ENCODE peak calls at places on chromosomes 2 and 18, in six cellular contexts. O is prostate gland, A is sigmoid colon, W is SK-N-SH, K is HCT116, B is suprapubic skin. D is an unnamed sample. For H3K4me1, the result is how much of the 10 kb centered on the place peaks cover.

GRCh38 chr2:69163109-69163508 is 150.1 kb downstream of the ANTXR1 start:
- DNase-seq in K (peak), A (no peak), B (no peak), O (no peak), W (no peak), D (peak)

GRCh38 chr2:98726172-98726725 is 4.7 kb downstream of the MGAT4A start:
- DNase-seq in B (no peak), A (no peak), K (no peak), O (no peak), W (no peak), D (peak)

GRCh38 chr2:223513771-223514455 is 88.2 kb downstream of the SCG2 start:
- DNase-seq in A (no peak), K (no peak), O (no peak), B (no peak), W (no peak), D (no peak)

GRCh38 chr18:7830468-7830867 is 263.4 kb downstream of the PTPRM start:
- DNase-seq in W (peak), K (peak), B (no peak), A (no peak), O (no peak), D (peak)

GRCh38 chr18:46148810-46149209 is 44.6 kb downstream of the HAUS1 start:
- DNase-seq in B (no peak), W (peak), K (no peak), O (peak), A (no peak), D (peak)

GRCh38 chr2:1528273-1529064 is 115.2 kb downstream of the TPO start:
- DNase-seq in W (no peak), A (no peak), K (no peak), B (no peak), O (no peak), D (no peak)

GRCh38 chr2:44515416-44515815 is 153.7 kb downstream of the CAMKMT start:
- DNase-seq in K (no peak), W (no peak), O (no peak), B (no peak), A (no peak), D (no peak)

GRCh38 chr2:88329815-88330603 is 122.5 kb downstream of the FOXI3 start:
- DNase-seq in W (no peak), B (no peak), O (no peak), K (peak), A (no peak), D (no peak)

GRCh38 chr2:190717764-190718651 is 69.1 kb downstream of the NAB1 start:
- DNase-seq in W (no peak), A (no peak), O (no peak), B (no peak), K (no peak), D (peak)

GRCh38 chr2:236472711-236473495 is 96.7 kb upstream of the ACKR3 start:
- DNase-seq in A (no peak), O (no peak), B (no peak), W (no peak), K (no peak), D (no peak)

GRCh38 chr2:109064660-109065306 is 64.2 kb upstream of the SH3RF3 start:
- DNase-seq in W (no peak), O (no peak), K (no peak), A (no peak), B (no peak), D (no peak)

GRCh38 chr2:238092486-238093035 is 7.6 kb upstream of the ESPNL start:
- DNase-seq in O (no peak), A (no peak), W (peak), K (no peak), B (no peak), D (no peak)

GRCh38 chr2:69911985-69912563 is 2.8 kb upstream of the MXD1 start:
- DNase-seq in B (no peak), K (peak), W (peak), O (peak), A (no peak), D (peak)

GRCh38 chr2:54523336-54523959 is 67.3 kb downstream of the SPTBN1 start:
- DNase-seq in B (no peak), K (no peak), A (no peak), O (no peak), W (no peak), D (no peak)

GRCh38 chr2:72147303-72147970 is at the start of gene CYP26B1:
- DNase-seq in K (no peak), W (peak), A (peak), O (peak), B (peak), D (peak)

GRCh38 chr2:48178611-48179010 is 272.3 kb upstream of the FBXO11 start:
- DNase-seq in A (no peak), B (no peak), W (no peak), O (no peak), K (no peak), D (no peak)

GRCh38 chr18:58894937-58895336 is 30.3 kb downstream of the ZNF532 start:
- DNase-seq in O (no peak), B (no peak), A (no peak), K (no peak), W (no peak), D (no peak)

GRCh38 chr2:164847966-164848365 is 6.3 kb upstream of the COBLL1 start:
- DNase-seq in A (no peak), W (peak), B (no peak), O (peak), K (no peak), D (no peak)

GRCh38 chr2:12321886-12322285 is 394.9 kb upstream of the TRIB2 start:
- DNase-seq in O (no peak), W (no peak), K (no peak), A (no peak), B (no peak), D (no peak)

GRCh38 chr18:46756172-46756558 is 688 bp downstream of the ST8SIA5 start:
- DNase-seq in W (peak), A (no peak), K (no peak), B (no peak), O (no peak), D (no peak)

GRCh38 chr2:189210250-189211075 is 30.9 kb upstream of the COL5A2 start:
- DNase-seq in W (no peak), A (peak), K (peak), O (no peak), B (peak), D (peak)

GRCh38 chr2:69605332-69605731 is 38.2 kb downstream of the AAK1 start:
- DNase-seq in A (no peak), O (no peak), K (no peak), W (no peak), B (no peak), D (no peak)

GRCh38 chr2:225100856-225101294 is 58.6 kb upstream of the DOCK10 start:
- DNase-seq in K (peak), A (no peak), O (no peak), W (no peak), B (no peak), D (peak)

GRCh38 chr18:75314606-75315005 is 104.0 kb downstream of the TSHZ1 start:
- DNase-seq in A (no peak), K (no peak), B (no peak), W (no peak), O (no peak), D (no peak)

GRCh38 chr2:96835830-96836229 is 8.0 kb downstream of the ANKRD23 start:
- DNase-seq in O (no peak), W (no peak), A (no peak), B (no peak), K (no peak), D (no peak)

GRCh38 chr2:96832401-96832750 is 11.4 kb downstream of the ANKRD23 start:
- DNase-seq in O (no peak), W (no peak), B (no peak), K (no peak), A (no peak), D (no peak)

GRCh38 chr2:96831679-96832078 is 12.1 kb downstream of the ANKRD23 start:
- DNase-seq in K (no peak), W (no peak), O (no peak), B (no peak), A (no peak), D (no peak)

GRCh38 chr2:96830064-96830562 is 13.7 kb downstream of the ANKRD23 start:
- DNase-seq in K (no peak), B (no peak), A (no peak), O (no peak), W (no peak), D (no peak)

GRCh38 chr2:96832751-96833507 is 10.9 kb downstream of the ANKRD23 start:
- DNase-seq in A (peak), K (no peak), O (peak), W (no peak), B (no peak), D (no peak)
- H3K4me1 ChIP-seq in A (under half), K (under half), O (under half), W (under half), B (under half), D (under half)

GRCh38 chr18:34710430-34711386 is 610 bp downstream of the DTNA start:
- DNase-seq in K (no peak), O (no peak), A (no peak), W (peak), B (no peak), D (no peak)

GRCh38 chr18:34704823-34705222 is 5.3 kb upstream of the DTNA start:
- DNase-seq in B (no peak), A (no peak), W (no peak), K (no peak), O (no peak), D (no peak)

GRCh38 chr18:34707670-34708069 is 2.4 kb upstream of the DTNA start:
- DNase-seq in K (peak), O (no peak), W (no peak), B (peak), A (peak), D (peak)

GRCh38 chr18:34709104-34709503 is 994 bp upstream of the DTNA start:
- DNase-seq in B (peak), O (no peak), K (no peak), W (no peak), A (peak), D (no peak)

DNA sequence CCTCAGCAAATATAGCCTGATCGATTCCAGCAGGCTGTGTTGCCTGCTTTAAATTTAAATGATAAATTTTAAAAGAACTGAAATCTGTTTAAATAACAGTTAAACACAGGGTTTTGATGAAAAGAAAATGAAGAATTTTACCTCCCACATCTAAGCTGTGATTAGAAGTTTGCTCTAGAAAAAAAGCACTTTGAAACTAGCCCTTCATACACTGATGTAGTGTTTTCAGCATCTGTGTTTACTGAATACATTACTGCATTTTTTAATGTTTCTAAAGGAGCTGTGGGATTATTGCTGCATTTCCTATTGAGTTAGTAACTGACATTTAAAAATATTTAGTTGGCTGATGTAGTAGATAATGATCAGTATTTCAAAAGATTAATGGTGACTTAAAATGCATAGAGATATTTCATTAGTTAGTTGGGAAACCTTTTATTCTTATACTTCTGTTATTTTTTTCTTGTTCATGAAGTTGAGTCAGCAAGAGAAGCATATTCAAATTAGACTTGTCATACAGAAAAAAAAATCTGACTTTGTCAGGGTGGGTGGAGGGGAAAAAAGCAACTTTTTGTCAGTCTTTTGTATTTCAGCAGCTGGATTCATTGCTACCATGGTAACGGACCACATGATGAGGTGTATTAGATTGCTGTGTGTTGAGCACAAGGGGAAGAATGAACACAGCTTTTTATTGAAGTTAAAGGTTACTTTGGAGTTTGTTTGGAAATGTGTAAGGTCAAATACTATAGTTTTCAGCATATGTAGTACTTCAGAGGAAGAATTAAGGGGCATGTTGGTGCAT is at the start of gene DTNA:
- DNase-seq in A (no peak), B (no peak), W (peak), O (no peak), K (no peak), D (peak)
- TF ChIP-seq POLR2AphosphoS5 in A (peak), B (no peak), W (no peak), O (no peak), K (no peak), D (no peak)

GRCh38 chr18:77134611-77135010 is 2.0 kb upstream of the MBP start:
- DNase-seq in A (no peak), B (no peak), W (no peak), K (no peak), O (no peak), D (no peak)

GRCh38 chr18:77132369-77133050 is at the start of gene MBP:
- DNase-seq in K (no peak), A (peak), W (peak), B (peak), O (peak), D (no peak)

GRCh38 chr18:77131652-77132368 is 773 bp downstream of the MBP start:
- DNase-seq in B (peak), A (peak), W (peak), O (peak), K (no peak), D (no peak)

GRCh38 chr18:77133920-77134496 is 1.4 kb upstream of the MBP start:
- DNase-seq in B (no peak), W (peak), O (no peak), A (peak), K (no peak), D (no peak)

DNA sequence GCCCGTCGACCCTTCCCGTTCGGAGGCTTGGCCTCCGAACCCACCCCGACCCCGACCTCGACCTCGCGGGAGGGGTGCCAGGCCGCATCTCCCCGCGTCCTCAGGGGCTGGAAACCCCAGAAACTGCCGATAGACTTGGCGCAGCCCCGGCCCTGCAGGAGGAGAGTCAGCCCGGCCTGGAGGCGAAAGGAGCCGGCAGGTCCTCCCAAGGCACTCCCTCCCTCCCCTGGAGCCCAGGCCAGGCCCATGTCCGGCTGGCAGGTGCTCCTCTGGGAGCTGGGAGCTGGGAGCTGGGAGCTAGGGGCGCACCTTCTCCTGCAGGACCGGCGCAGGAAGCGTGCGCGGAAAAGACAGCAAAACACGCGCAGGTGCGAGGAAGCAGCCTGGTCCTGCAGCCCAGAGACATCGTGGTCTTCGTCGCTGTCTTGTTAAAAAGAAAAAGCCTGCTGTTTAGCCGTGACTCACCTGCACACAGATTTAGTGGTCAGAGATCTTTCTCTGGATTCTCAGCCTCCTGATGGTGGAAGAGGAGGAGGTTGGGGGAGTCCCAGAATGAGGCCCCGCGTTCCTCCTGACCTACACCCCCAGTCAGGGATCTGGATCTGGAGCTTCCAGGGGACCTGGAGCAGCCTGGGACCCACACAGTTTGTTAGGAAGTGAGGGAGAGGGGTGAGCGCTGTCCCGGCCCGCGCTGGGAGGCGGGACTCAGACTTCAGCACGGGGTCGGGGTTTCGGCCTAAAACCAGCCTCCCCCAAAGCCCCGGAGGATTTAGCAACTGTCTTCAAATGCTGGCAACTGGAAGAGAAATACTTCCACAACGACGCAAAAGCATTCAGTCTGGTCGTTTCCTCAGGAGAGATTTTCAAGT is 702 bp upstream of the MBP start:
- DNase-seq in W (no peak), K (no peak), B (peak), A (peak), O (no peak), D (no peak)
- H3K4me1 ChIP-seq in W (under half), K (under half), B (half or more), A (half or more), O (under half), D (under half)

GRCh38 chr2:241217320-241218031 is 29.0 kb downstream of the ANO7 start:
- DNase-seq in O (peak), W (peak), A (peak), K (no peak), B (peak), D (peak)
- TF ChIP-seq POLR2AphosphoS5 in O (peak), W (no peak), A (peak), K (no peak), B (no peak), D (no peak)

DNA sequence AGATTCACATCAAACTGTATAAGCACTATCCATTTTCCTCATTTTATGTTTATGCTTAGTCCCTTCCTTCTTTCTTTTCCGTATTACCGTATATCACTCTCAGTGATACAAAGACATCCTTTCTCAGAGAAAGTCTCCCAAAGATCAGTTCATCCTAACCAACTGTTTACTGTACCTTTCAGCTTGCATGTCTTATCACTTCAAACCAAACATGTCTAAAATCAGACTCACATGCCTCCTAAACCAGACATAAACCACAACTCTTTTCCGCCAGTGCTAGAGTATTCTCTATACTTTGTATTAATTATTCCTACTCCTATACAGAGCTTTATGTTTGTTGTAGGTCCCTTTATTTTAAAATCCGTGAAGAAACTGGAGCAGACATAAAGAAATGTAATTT is 41.5 kb downstream of the KCMF1 start:
- DNase-seq in O (no peak), A (no peak), W (no peak), B (no peak), K (no peak), D (no peak)
- H3K4me1 ChIP-seq in O (under half), A (half or more), W (under half), B (under half), K (under half), D (under half)

GRCh38 chr2:239250216-239251071 is 150.4 kb downstream of the HDAC4 start:
- DNase-seq in A (peak), W (no peak), K (no peak), O (no peak), B (peak), D (no peak)

GRCh38 chr2:239251971-239252370 is 148.8 kb downstream of the HDAC4 start:
- DNase-seq in O (no peak), A (peak), W (no peak), K (no peak), B (peak), D (no peak)

GRCh38 chr2:239247401-239248245 is 153.2 kb downstream of the HDAC4 start:
- DNase-seq in W (no peak), A (peak), O (no peak), B (peak), K (peak), D (no peak)

GRCh38 chr2:239249048-239249447 is 151.8 kb downstream of the HDAC4 start:
- DNase-seq in O (no peak), W (no peak), B (peak), K (no peak), A (peak), D (no peak)

GRCh38 chr2:239249781-239250180 is 151.0 kb downstream of the HDAC4 start:
- DNase-seq in K (no peak), O (no peak), B (peak), A (peak), W (no peak), D (peak)
- TF ChIP-seq POLR2AphosphoS5 in K (peak), O (peak), B (no peak), A (peak), W (no peak), D (peak)

GRCh38 chr2:233120459-233120858 is 60.3 kb downstream of the INPP5D start:
- DNase-seq in O (no peak), K (no peak), A (peak), B (peak), W (no peak), D (no peak)
- H3K4me1 ChIP-seq in O (under half), K (under half), A (under half), B (under half), W (under half), D (under half)

DNA sequence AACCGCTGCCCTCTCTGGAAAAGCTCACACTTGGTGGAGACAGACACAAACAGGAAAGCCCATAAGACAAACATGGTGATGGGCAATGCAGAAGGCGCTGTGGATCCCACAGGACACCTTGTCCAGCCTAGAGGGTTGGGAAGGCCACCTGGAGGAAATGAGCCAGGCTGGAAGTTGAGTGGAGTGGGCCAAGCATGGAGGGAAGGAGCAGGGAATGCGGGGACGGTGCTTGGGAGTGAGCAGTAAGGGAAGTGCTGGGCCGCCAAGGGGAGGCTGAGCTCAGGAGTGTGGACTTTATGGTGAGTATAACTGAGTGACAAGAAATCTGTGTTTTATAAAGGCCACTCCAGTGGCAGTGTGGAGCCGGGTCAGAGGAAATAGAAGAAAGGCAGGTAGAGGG is 2.8 kb upstream of the GRHL1 start:
- DNase-seq in B (no peak), W (no peak), K (no peak), A (no peak), O (no peak), D (no peak)
- TF ChIP-seq POLR2AphosphoS5 in B (no peak), W (no peak), K (no peak), A (no peak), O (no peak), D (no peak)

D was measured in endothelial cell of umbilical vein.